ENCODE peak calls at places on chromosomes 13 and 19, in four cellular contexts. F is A549, T is HepG2, X is K562. N is an unnamed sample.

GRCh38 chr13:84126671-84127171 is 244.4 kb upstream of the SLITRK1 start:
- DNase-seq in X (no peak), T (no peak), F (no peak), N (peak; percentile 20)

GRCh38 chr19:10353793-10354391 is 14.5 kb upstream of the ICAM3 start:
- DNase-seq in X (peak; percentile 89), T (no peak), F (no peak), N (no peak)

GRCh38 chr13:35716644-35717170 is 240.2 kb upstream of the MAB21L1 start:
- DNase-seq in T (no peak), X (no peak), F (no peak), N (no peak)

GRCh38 chr19:35458821-35459391 is 10.8 kb downstream of the FFAR2 start:
- DNase-seq in F (no peak), T (peak; percentile 92), X (no peak), N (peak; percentile 64)

GRCh38 chr19:35369522-35369921 is 1.3 kb upstream of the GPR42 start:
- DNase-seq in T (no peak), X (no peak), F (no peak), N (no peak)

GRCh38 chr13:74562381-74562780 is 428.2 kb upstream of the KLF12 start:
- DNase-seq in X (no peak), T (no peak), F (no peak), N (no peak)

GRCh38 chr13:35785563-35786327 is 309.3 kb upstream of the MAB21L1 start:
- DNase-seq in X (no peak), F (no peak), T (no peak), N (no peak)

GRCh38 chr19:39104104-39104708 is 20.0 kb downstream of the ACP7 start:
- DNase-seq in T (peak; percentile 42), X (no peak), F (no peak), N (no peak)

GRCh38 chr19:17103177-17103576 is 27.6 kb downstream of the MYO9B start:
- DNase-seq in F (peak; percentile 35), X (peak; percentile 56), T (peak; percentile 56), N (no peak)

GRCh38 chr19:12766051-12766521 is 9.3 kb downstream of the HOOK2 start:
- DNase-seq in T (peak; percentile 76), X (peak; percentile 49), F (peak; percentile 82), N (no peak)

GRCh38 chr19:13954185-13954584 is 1.9 kb downstream of the DCAF15 start:
- DNase-seq in F (no peak), X (no peak), T (no peak), N (no peak)

GRCh38 chr19:44573647-44574046 is 39.7 kb upstream of the IGSF23 start:
- DNase-seq in F (no peak), X (no peak), T (no peak), N (no peak)

GRCh38 chr19:7689165-7689564 is 8.5 kb downstream of the TRAPPC5 start:
- DNase-seq in F (no peak), T (no peak), X (no peak), N (no peak)

GRCh38 chr19:11191273-11191755 is 6.0 kb downstream of the KANK2 start:
- DNase-seq in X (peak; percentile 82), T (no peak), F (peak; percentile 67), N (no peak)

GRCh38 chr19:11578342-11579142 is 1.1 kb upstream of the ACP5 start:
- DNase-seq in F (no peak), T (peak; percentile 31), X (peak; percentile 81), N (no peak)

GRCh38 chr19:11278670-11279069 is 16.3 kb upstream of the DOCK6 start:
- DNase-seq in X (no peak), F (no peak), T (no peak), N (no peak)

GRCh38 chr13:70580825-70581224 is 472.6 kb upstream of the KLHL1 start:
- DNase-seq in X (no peak), T (no peak), F (no peak), N (no peak)

GRCh38 chr13:40340368-40341085 is 325.9 kb downstream of the FOXO1 start:
- DNase-seq in X (no peak), F (no peak), T (no peak), N (no peak)

GRCh38 chr19:6069268-6069771 is 41.0 kb downstream of the RFX2 start:
- DNase-seq in F (no peak), T (no peak), X (no peak), N (no peak)

GRCh38 chr13:57224414-57224813 is 57.4 kb downstream of the PRR20E start:
- DNase-seq in F (no peak), X (no peak), T (no peak), N (no peak)

GRCh38 chr19:18948976-18949356 is 7.9 kb upstream of the HOMER3 start:
- DNase-seq in F (no peak), X (no peak), T (no peak), N (no peak)

GRCh38 chr19:50252887-50253268 is 49.5 kb downstream of the MYH14 start:
- DNase-seq in X (no peak), T (no peak), F (no peak), N (no peak)

GRCh38 chr19:10086904-10087256 is 763 bp downstream of the SHFL start:
- DNase-seq in F (no peak), X (peak; percentile 69), T (no peak), N (no peak)

GRCh38 chr13:101624210-101624922 is 171.9 kb downstream of the ITGBL1 start:
- DNase-seq in X (no peak), F (no peak), T (no peak), N (no peak)

GRCh38 chr19:38401148-38401547 is 1.7 kb upstream of the FAM98C start:
- DNase-seq in T (peak; percentile 12), X (no peak), F (no peak), N (no peak)

GRCh38 chr19:14406645-14407331 is 12.4 kb downstream of the DDX39A start:
- DNase-seq in X (peak; percentile 4), F (no peak), T (no peak), N (no peak)

GRCh38 chr13:109226631-109227030 is 559.8 kb downstream of the IRS2 start:
- DNase-seq in F (no peak), X (no peak), T (no peak), N (no peak)
- TF ChIP-seq RFX5 in F (no peak), X (no peak), T (no peak), N (no peak)

GRCh38 chr19:51783373-51783772 is 11.6 kb upstream of the FPR3 start:
- DNase-seq in X (no peak), T (peak; percentile 23), F (no peak), N (no peak)
- TF ChIP-seq JUNB in X (no peak), T (no peak), F (no peak), N (no peak)

GRCh38 chr13:22285867-22286632 is 615.2 kb downstream of the FGF9 start:
- DNase-seq in T (no peak), F (no peak), X (no peak), N (no peak)
- TF ChIP-seq RFX5 in T (no peak), F (no peak), X (no peak), N (no peak)

GRCh38 chr19:45817725-45818301 is 2.7 kb upstream of the RSPH6A start:
- DNase-seq in T (no peak), X (no peak), F (no peak), N (no peak)
- TF ChIP-seq JUNB in T (no peak), X (no peak), F (no peak), N (no peak)

GRCh38 chr19:4866595-4867424 is 657 bp downstream of the PLIN3 start:
- DNase-seq in X (peak; percentile 74), T (peak; percentile 34), F (peak; percentile 35), N (no peak)
- TF ChIP-seq RFX5 in X (no peak), T (no peak), F (no peak), N (no peak)

GRCh38 chr13:51539887-51540286 is 44.4 kb upstream of the WDFY2 start:
- DNase-seq in T (no peak), X (no peak), F (no peak), N (no peak)

GRCh38 chr13:51532736-51533197 is 51.5 kb upstream of the WDFY2 start:
- DNase-seq in T (no peak), X (no peak), F (no peak), N (no peak)

GRCh38 chr13:51538626-51539179 is 45.6 kb upstream of the WDFY2 start:
- DNase-seq in X (no peak), T (no peak), F (no peak), N (no peak)

DNA sequence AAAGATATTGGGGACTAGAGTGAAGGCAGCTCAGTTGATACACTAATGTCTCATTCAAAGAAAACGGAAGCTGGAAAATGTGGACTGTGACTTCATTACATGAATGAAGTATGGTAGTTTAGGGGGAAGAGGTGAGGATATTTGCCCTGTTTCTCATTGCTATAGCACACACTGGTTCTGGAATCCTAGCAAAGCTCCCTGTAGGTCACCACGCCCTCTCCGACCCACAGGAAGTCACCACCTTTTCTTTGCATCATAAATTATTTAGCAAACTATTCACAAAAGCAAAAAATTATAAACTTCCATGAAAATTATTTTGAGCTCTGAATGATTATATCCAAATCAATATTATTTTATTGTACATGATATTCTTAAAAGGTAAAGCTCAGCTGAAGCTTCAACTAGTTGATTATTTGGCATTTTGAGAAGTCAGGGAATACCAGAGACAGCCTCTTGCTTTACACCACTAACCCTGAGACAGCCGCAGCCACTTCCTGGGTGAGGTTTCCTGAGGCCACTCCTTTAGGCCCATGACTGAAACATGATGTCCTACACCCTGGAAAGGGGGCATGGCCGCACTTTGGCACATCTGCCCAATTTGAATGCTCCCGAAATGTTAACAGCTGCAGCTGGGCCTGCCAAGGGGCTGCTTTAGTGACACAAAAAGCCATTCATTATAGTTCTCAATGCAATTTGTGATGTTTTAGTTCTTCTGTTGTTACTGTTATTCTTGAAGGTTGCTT is 50.0 kb upstream of the WDFY2 start:
- DNase-seq in F (no peak), X (no peak), T (no peak), N (no peak)
- TF ChIP-seq JUNB in F (no peak), X (no peak), T (no peak), N (no peak)

DNA sequence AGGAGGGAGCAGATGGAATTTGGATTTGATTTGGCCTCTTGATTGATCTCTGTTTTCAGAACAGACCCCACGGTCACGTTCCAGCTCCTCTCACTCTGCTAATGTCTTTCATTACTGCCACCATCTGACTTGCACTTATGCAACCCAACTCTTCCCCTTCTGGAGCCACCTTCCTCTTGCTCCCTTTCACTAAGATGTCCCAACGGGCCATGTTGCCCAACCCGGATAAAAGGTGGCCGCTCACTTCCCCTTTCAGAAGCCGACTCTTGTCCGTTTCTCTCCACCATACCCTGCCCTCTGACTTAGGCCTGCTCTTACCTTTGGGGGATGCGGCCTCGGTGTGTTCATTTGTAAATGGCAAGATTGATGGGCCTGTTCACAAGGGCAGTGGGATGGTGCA is 27.4 kb upstream of the CYP4F8 start:
- DNase-seq in X (no peak), F (no peak), T (no peak), N (no peak)
- TF ChIP-seq RFX5 in X (no peak), F (no peak), T (no peak), N (no peak)